ENCODE peak calls at places on chromosomes 5 and 9, in ten cellular contexts. B, S, E, O, N, X, G, P, H and K are unnamed samples.

GRCh38 chr9:105295151-105295550 is 50.7 kb downstream of the SLC44A1 start:
- DNase-seq in E (no peak), G (no peak), P (no peak), H (no peak), N (no peak), B (no peak), X (no peak), O (no peak), S (no peak), K (no peak)

GRCh38 chr5:11383506-11384095 is 520.6 kb downstream of the CTNND2 start:
- DNase-seq in P (no peak), B (no peak), H (no peak), G (no peak), E (no peak), N (no peak), X (no peak), S (no peak), O (no peak), K (no peak)

GRCh38 chr5:112186401-112186990 is 232.6 kb downstream of the EPB41L4A start:
- DNase-seq in H (no peak), X (no peak), N (no peak), P (peak; percentile 58), G (no peak), B (peak; percentile 20), O (no peak), E (peak; percentile 59), S (peak; percentile 53), K (peak; percentile 68)

GRCh38 chr9:130201399-130201873 is 29.2 kb downstream of the NCS1 start:
- DNase-seq in X (no peak), N (no peak), E (no peak), B (no peak), G (no peak), P (no peak), S (no peak), H (no peak), O (no peak), K (no peak)

GRCh38 chr9:129027685-129028191 is 393 bp downstream of the SH3GLB2 start:
- DNase-seq in S (no peak), B (no peak), H (peak; percentile 70), E (no peak), X (peak; percentile 56), O (peak; percentile 58), N (peak; percentile 26), G (peak; percentile 53), P (no peak), K (no peak)

GRCh38 chr5:159091596-159091995 is 8.1 kb downstream of the EBF1 start:
- DNase-seq in X (no peak), S (no peak), B (no peak), E (no peak), O (no peak), P (no peak), G (no peak), N (no peak), H (no peak), K (no peak)

GRCh38 chr9:99726758-99727157 is 94.9 kb upstream of the NR4A3 start:
- DNase-seq in H (no peak), G (no peak), B (no peak), X (no peak), E (no peak), P (no peak), O (no peak), S (no peak), N (no peak), K (peak; percentile 8)

GRCh38 chr9:13284011-13284410 is 4.5 kb upstream of the MPDZ start:
- DNase-seq in P (no peak), E (no peak), B (no peak), S (peak; percentile 47), N (no peak), G (no peak), X (no peak), H (no peak), O (no peak), K (no peak)

GRCh38 chr9:96413312-96414221 is 4.6 kb downstream of the ZNF367 start:
- DNase-seq in O (no peak), B (no peak), G (no peak), H (no peak), E (no peak), P (no peak), S (no peak), X (peak; percentile 17), N (peak; percentile 56), K (no peak)

GRCh38 chr9:5870691-5871090 is 20.0 kb upstream of the MLANA start:
- DNase-seq in S (no peak), O (no peak), E (peak; percentile 8), B (no peak), H (no peak), G (peak; percentile 49), P (no peak), X (no peak), N (no peak), K (no peak)

GRCh38 chr5:133883916-133884315 is 84.5 kb downstream of the C5orf15 start:
- DNase-seq in X (no peak), N (no peak), O (no peak), S (no peak), E (no peak), B (no peak), H (no peak), G (no peak), P (no peak), K (no peak)

GRCh38 chr5:5066276-5067186 is 73.6 kb upstream of the ADAMTS16 start:
- DNase-seq in O (no peak), B (no peak), P (no peak), X (no peak), N (no peak), S (no peak), H (no peak), G (no peak), E (peak; percentile 22), K (peak; percentile 5)

GRCh38 chr9:92707530-92707929 is 37.6 kb upstream of the IPPK start:
- DNase-seq in P (no peak), E (no peak), O (no peak), B (no peak), G (no peak), S (no peak), N (no peak), H (no peak), X (no peak), K (no peak)

GRCh38 chr9:89646189-89646588 is 41.4 kb downstream of the GADD45G start:
- DNase-seq in E (no peak), B (no peak), X (no peak), S (no peak), N (no peak), H (no peak), O (no peak), G (no peak), P (no peak), K (no peak)

GRCh38 chr9:16442622-16443021 is 427.8 kb downstream of the BNC2 start:
- DNase-seq in O (no peak), N (no peak), P (peak; percentile 14), E (peak; percentile 72), B (no peak), X (no peak), G (no peak), H (no peak), S (peak; percentile 58), K (peak; percentile 62)

GRCh38 chr9:77759391-77759790 is 111.3 kb upstream of the GNA14 start:
- DNase-seq in X (no peak), O (no peak), H (no peak), P (no peak), E (no peak), B (no peak), G (no peak), N (no peak), S (no peak), K (no peak)

GRCh38 chr5:90994796-90995195 is 388.3 kb downstream of the ARRDC3 start:
- DNase-seq in E (no peak), O (no peak), S (no peak), P (no peak), H (no peak), X (no peak), G (no peak), N (no peak), B (no peak), K (no peak)

GRCh38 chr5:87138091-87138819 is 129.4 kb upstream of the RASA1 start:
- DNase-seq in O (no peak), B (no peak), S (no peak), G (no peak), H (no peak), P (no peak), N (no peak), X (no peak), E (no peak), K (peak; percentile 49)

GRCh38 chr5:173341911-173342535 is 13.8 kb upstream of the STC2 start:
- DNase-seq in P (no peak), B (peak; percentile 80), N (no peak), H (no peak), O (no peak), E (no peak), G (no peak), X (no peak), S (no peak), K (peak; percentile 35)

GRCh38 chr9:17519761-17520160 is 59.1 kb upstream of the SH3GL2 start:
- DNase-seq in P (no peak), E (peak; percentile 4), O (no peak), H (no peak), N (no peak), X (no peak), B (no peak), G (no peak), S (peak; percentile 38), K (peak; percentile 15)

GRCh38 chr9:126915281-126915816 is 767 bp downstream of the RALGPS1 start:
- DNase-seq in P (no peak), B (no peak), G (peak; percentile 76), N (no peak), O (peak; percentile 8), E (no peak), X (no peak), H (peak; percentile 43), S (no peak), K (peak; percentile 19)

GRCh38 chr9:136267261-136268111 is 21.9 kb upstream of the QSOX2 start:
- DNase-seq in O (peak; percentile 75), G (peak; percentile 89), N (peak; percentile 72), X (no peak), S (peak; percentile 78), B (peak; percentile 21), H (peak; percentile 79), E (peak; percentile 78), P (peak; percentile 74), K (peak; percentile 94)

GRCh38 chr5:151023047-151023615 is 2.7 kb downstream of the GPX3 start:
- DNase-seq in P (no peak), B (no peak), G (peak; percentile 65), E (peak; percentile 48), S (peak; percentile 40), X (no peak), O (no peak), N (no peak), H (no peak), K (peak; percentile 26)

GRCh38 chr9:80649001-80649420 is 1040.3 kb downstream of the TLE1 start:
- DNase-seq in X (no peak), S (peak; percentile 91), P (no peak), H (no peak), E (peak; percentile 87), G (peak; percentile 40), B (peak; percentile 60), O (no peak), N (no peak), K (peak; percentile 24)